ENCODE peak calls at places on chromosomes 13 and 19, in four cellular contexts. C, D, W and A are unnamed samples.

GRCh38 chr13:33999830-34000605 is 182.1 kb downstream of the RFC3 start:
- DNase-seq in C (no peak), D (no peak), W (no peak), A (peak; percentile 50)

GRCh38 chr13:72970956-72971355 is 87.8 kb upstream of the KLF5 start:
- DNase-seq in C (no peak), D (no peak), W (no peak), A (no peak)

GRCh38 chr19:17632577-17632976 is 55.6 kb downstream of the UNC13A start:
- DNase-seq in C (no peak), D (no peak), W (no peak), A (no peak)

GRCh38 chr13:68232351-68233130 is 1002.4 kb upstream of the PCDH9 start:
- DNase-seq in C (no peak), D (no peak), W (no peak), A (no peak)

GRCh38 chr13:49516467-49516866 is 20.7 kb downstream of the PHF11 start:
- DNase-seq in C (no peak), D (no peak), W (no peak), A (no peak)

GRCh38 chr13:39016789-39017188 is 21.1 kb downstream of the PROSER1 start:
- DNase-seq in C (no peak), D (no peak), W (peak; percentile 41), A (no peak)

GRCh38 chr13:23748591-23748990 is 140.6 kb downstream of the MIPEP start:
- DNase-seq in C (no peak), D (no peak), W (no peak), A (no peak)

GRCh38 chr19:4080473-4080872 is 13.8 kb upstream of the ZBTB7A start:
- DNase-seq in C (no peak), D (no peak), W (no peak), A (no peak)

GRCh38 chr13:72696590-72696989 is 30.8 kb downstream of the MZT1 start:
- DNase-seq in C (no peak), D (no peak), W (peak; percentile 39), A (no peak)

GRCh38 chr13:82772802-82773201 is 1109.5 kb downstream of the SLITRK1 start:
- DNase-seq in C (no peak), D (no peak), W (peak; percentile 18), A (no peak)

GRCh38 chr13:111947026-111947810 is 119.7 kb upstream of the SOX1 start:
- DNase-seq in C (no peak), D (no peak), W (no peak), A (no peak)

GRCh38 chr19:964761-965694 is 19.1 kb upstream of the WDR18 start:
- DNase-seq in C (no peak), D (no peak), W (no peak), A (no peak)

GRCh38 chr13:49938921-49939320 is 2.8 kb upstream of the SPRYD7 start:
- DNase-seq in C (no peak), D (peak; percentile 43), W (no peak), A (no peak)

GRCh38 chr19:46913852-46914430 is 53.1 kb downstream of the ARHGAP35 start:
- DNase-seq in C (no peak), D (no peak), W (peak; percentile 39), A (no peak)

GRCh38 chr19:28609091-28609755 is 603.7 kb downstream of the UQCRFS1 start:
- DNase-seq in C (no peak), D (no peak), W (no peak), A (no peak)

GRCh38 chr19:13297023-13297422 is 146.8 kb downstream of the IER2 start:
- DNase-seq in C (no peak), D (no peak), W (no peak), A (no peak)

GRCh38 chr13:32408999-32409313 is 19.0 kb downstream of the N4BP2L1 start:
- DNase-seq in C (no peak), D (no peak), W (no peak), A (no peak)

GRCh38 chr13:36352350-36352749 is 6.2 kb upstream of the SPART start:
- DNase-seq in C (no peak), D (no peak), W (no peak), A (no peak)

GRCh38 chr13:30301827-30302226 is 5.5 kb downstream of the KATNAL1 start:
- DNase-seq in C (no peak), D (no peak), W (no peak), A (peak; percentile 21)

GRCh38 chr13:93865235-93865634 is 614.2 kb downstream of the DCT start:
- DNase-seq in C (no peak), D (no peak), W (no peak), A (no peak)

GRCh38 chr13:104024416-104025170 is 958.4 kb upstream of the SLC10A2 start:
- DNase-seq in C (no peak), D (no peak), W (peak; percentile 71), A (peak; percentile 22)
- H3K4me3 ChIP-seq in C (no peak overlapping the region), D (no peak overlapping the region), W (no peak overlapping the region), A (no peak overlapping the region)

GRCh38 chr19:55697069-55697440 is 22.0 kb downstream of the EPN1 start:
- DNase-seq in C (no peak), D (no peak), W (no peak), A (no peak)

GRCh38 chr19:55694656-55695491 is 19.8 kb downstream of the EPN1 start:
- DNase-seq in C (peak; percentile 50), D (no peak), W (no peak), A (no peak)

GRCh38 chr19:55697698-55698097 is 22.7 kb downstream of the EPN1 start:
- DNase-seq in C (no peak), D (no peak), W (no peak), A (no peak)

GRCh38 chr19:55695511-55696290 is 20.7 kb downstream of the EPN1 start:
- DNase-seq in C (peak; percentile 54), D (no peak), W (no peak), A (no peak)

GRCh38 chr19:55696301-55697068 is 21.5 kb downstream of the EPN1 start:
- DNase-seq in C (peak; percentile 43), D (no peak), W (no peak), A (no peak)
- H3K4me3 ChIP-seq in C (no peak overlapping the region), D (no peak overlapping the region), W (no peak overlapping the region), A (no peak overlapping the region)

GRCh38 chr19:55309437-55309836 is 15.7 kb downstream of the TMEM150B start:
- DNase-seq in C (no peak), D (no peak), W (no peak), A (no peak)
- H3K4me3 ChIP-seq in C (no peak overlapping the region), D (no peak overlapping the region), W (no peak overlapping the region), A (no peak overlapping the region)

GRCh38 chr13:44523176-44524017 is 52.7 kb downstream of the TSC22D1 start:
- DNase-seq in C (no peak), D (no peak), W (peak; percentile 61), A (no peak)
- H3K4me3 ChIP-seq in C (no peak overlapping the region), D (no peak overlapping the region), W (peak overlapping the region; percentile 22), A (no peak overlapping the region)

GRCh38 chr19:52110780-52111179 is 15.2 kb upstream of the ZNF841 start:
- DNase-seq in C (no peak), D (no peak), W (no peak), A (no peak)

GRCh38 chr19:52112624-52113023 is 17.1 kb upstream of the ZNF841 start:
- DNase-seq in C (no peak), D (no peak), W (no peak), A (no peak)

GRCh38 chr19:52120286-52120685 is 19.5 kb downstream of the ZNF616 start:
- DNase-seq in C (no peak), D (no peak), W (no peak), A (no peak)

GRCh38 chr19:52114691-52115090 is 19.1 kb upstream of the ZNF841 start:
- DNase-seq in C (no peak), D (no peak), W (no peak), A (no peak)

GRCh38 chr19:52115526-52116053 is 20.0 kb upstream of the ZNF841 start:
- DNase-seq in C (no peak), D (no peak), W (no peak), A (no peak)
- H3K4me3 ChIP-seq in C (no peak overlapping the region), D (no peak overlapping the region), W (no peak overlapping the region), A (no peak overlapping the region)